ENCODE peak calls at places on chromosomes 7 and 10, in six cellular contexts. One of them, this sample, is unnamed.

GRCh38 chr10:129545257-129545656 is 78.2 kb downstream of the MGMT start:
- DNase-seq in neural progenitor cell: no peak
- DNase-seq in heart right ventricle: no peak
- DNase-seq in upper lobe of right lung: no peak
- DNase-seq in ovary: no peak
- DNase-seq in Panc1: no peak
- DNase-seq in this sample: no peak

GRCh38 chr10:958856-959255 is 27.4 kb upstream of the LARP4B start:
- DNase-seq in neural progenitor cell: no peak
- DNase-seq in heart right ventricle: no peak
- DNase-seq in upper lobe of right lung: no peak
- DNase-seq in ovary: no peak
- DNase-seq in Panc1: no peak
- DNase-seq in this sample: no peak

GRCh38 chr7:112167144-112167543 is 39.1 kb downstream of the DOCK4 start:
- DNase-seq in neural progenitor cell: no peak
- DNase-seq in heart right ventricle: no peak
- DNase-seq in upper lobe of right lung: no peak
- DNase-seq in ovary: no peak
- DNase-seq in Panc1: no peak
- DNase-seq in this sample: no peak

GRCh38 chr10:86267286-86268195 is 99.1 kb downstream of the GRID1 start:
- DNase-seq in neural progenitor cell: peak; percentile 37
- DNase-seq in heart right ventricle: no peak
- DNase-seq in upper lobe of right lung: peak; percentile 40
- DNase-seq in ovary: no peak
- DNase-seq in Panc1: no peak
- DNase-seq in this sample: no peak

GRCh38 chr10:112471878-112472487 is 25.0 kb downstream of the VTI1A start:
- DNase-seq in neural progenitor cell: peak; percentile 49
- DNase-seq in heart right ventricle: no peak
- DNase-seq in upper lobe of right lung: no peak
- DNase-seq in ovary: no peak
- DNase-seq in Panc1: peak; percentile 50
- DNase-seq in this sample: no peak

GRCh38 chr10:96610817-96611216 is 24.0 kb upstream of the TM9SF3 start:
- DNase-seq in neural progenitor cell: no peak
- DNase-seq in heart right ventricle: no peak
- DNase-seq in upper lobe of right lung: no peak
- DNase-seq in ovary: no peak
- DNase-seq in Panc1: no peak
- DNase-seq in this sample: no peak

GRCh38 chr10:29915116-29915785 is 144.1 kb downstream of the JCAD start:
- DNase-seq in neural progenitor cell: no peak
- DNase-seq in heart right ventricle: no peak
- DNase-seq in upper lobe of right lung: no peak
- DNase-seq in ovary: no peak
- DNase-seq in Panc1: no peak
- DNase-seq in this sample: no peak

GRCh38 chr7:148982596-148983219 is 45.6 kb downstream of the PDIA4 start:
- DNase-seq in neural progenitor cell: peak; percentile 69
- DNase-seq in heart right ventricle: no peak
- DNase-seq in upper lobe of right lung: no peak
- DNase-seq in ovary: no peak
- DNase-seq in Panc1: no peak
- DNase-seq in this sample: no peak

GRCh38 chr7:111835066-111835465 is 272.8 kb upstream of the IMMP2L start:
- DNase-seq in neural progenitor cell: no peak
- DNase-seq in heart right ventricle: no peak
- DNase-seq in upper lobe of right lung: no peak
- DNase-seq in ovary: no peak
- DNase-seq in Panc1: no peak
- DNase-seq in this sample: no peak

GRCh38 chr10:101453791-101454718 is 100.1 kb downstream of the BTRC start:
- DNase-seq in neural progenitor cell: no peak
- DNase-seq in heart right ventricle: no peak
- DNase-seq in upper lobe of right lung: no peak
- DNase-seq in ovary: no peak
- DNase-seq in Panc1: no peak
- DNase-seq in this sample: no peak

GRCh38 chr10:71581376-71581775 is 138.2 kb downstream of the C10orf105 start:
- DNase-seq in neural progenitor cell: no peak
- DNase-seq in heart right ventricle: no peak
- DNase-seq in upper lobe of right lung: no peak
- DNase-seq in ovary: no peak
- DNase-seq in Panc1: no peak
- DNase-seq in this sample: no peak

GRCh38 chr10:3573498-3573897 is 211.5 kb downstream of the KLF6 start:
- DNase-seq in neural progenitor cell: no peak
- DNase-seq in heart right ventricle: no peak
- DNase-seq in upper lobe of right lung: no peak
- DNase-seq in ovary: no peak
- DNase-seq in Panc1: no peak
- DNase-seq in this sample: no peak

GRCh38 chr7:88092676-88092999 is 127.2 kb downstream of the SRI start:
- DNase-seq in neural progenitor cell: no peak
- DNase-seq in heart right ventricle: no peak
- DNase-seq in upper lobe of right lung: no peak
- DNase-seq in ovary: no peak
- DNase-seq in Panc1: no peak
- DNase-seq in this sample: no peak

GRCh38 chr10:9759596-9759995 is 1258.1 kb upstream of the CELF2 start:
- DNase-seq in neural progenitor cell: no peak
- DNase-seq in heart right ventricle: no peak
- DNase-seq in upper lobe of right lung: no peak
- DNase-seq in ovary: no peak
- DNase-seq in Panc1: no peak
- DNase-seq in this sample: no peak

GRCh38 chr10:88108115-88108610 is 244.7 kb downstream of the PTEN start:
- DNase-seq in neural progenitor cell: no peak
- DNase-seq in heart right ventricle: peak; percentile 20
- DNase-seq in upper lobe of right lung: no peak
- DNase-seq in ovary: no peak
- DNase-seq in Panc1: no peak
- DNase-seq in this sample: no peak

DNA sequence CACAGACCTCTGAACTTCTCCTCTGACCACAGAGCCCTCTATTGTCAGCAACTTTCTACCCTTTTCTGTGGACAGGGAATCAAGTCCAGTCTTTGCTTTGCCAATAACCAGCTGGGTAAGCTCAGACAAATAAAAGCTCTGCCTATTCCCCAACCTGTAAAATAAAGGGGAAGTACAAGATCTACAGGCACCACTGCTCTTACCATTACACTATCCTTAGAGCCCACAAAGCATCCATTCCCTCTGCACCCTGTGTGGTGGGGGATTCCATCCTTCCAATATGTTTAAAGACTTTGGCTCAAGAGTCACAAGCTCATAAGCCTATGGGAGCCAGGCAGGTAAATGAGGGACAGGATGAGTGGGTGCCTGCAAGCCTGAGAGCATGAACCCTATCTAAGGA is 88.2 kb downstream of the PARD3 start:
- DNase-seq in neural progenitor cell: no peak
- DNase-seq in heart right ventricle: no peak
- DNase-seq in upper lobe of right lung: no peak
- DNase-seq in ovary: no peak
- DNase-seq in Panc1: no peak
- DNase-seq in this sample: no peak
- H3K27ac ChIP-seq in neural progenitor cell: no peak overlapping the region
- H3K27ac ChIP-seq in heart right ventricle: no peak overlapping the region
- H3K27ac ChIP-seq in upper lobe of right lung: no peak overlapping the region
- H3K27ac ChIP-seq in ovary: no peak overlapping the region
- H3K27ac ChIP-seq in Panc1: no peak overlapping the region
- H3K27ac ChIP-seq in this sample: peak overlapping the region; percentile 48

GRCh38 chr10:93224005-93224779 is 150.5 kb downstream of the CYP26A1 start:
- DNase-seq in neural progenitor cell: no peak
- DNase-seq in heart right ventricle: no peak
- DNase-seq in upper lobe of right lung: no peak
- DNase-seq in ovary: no peak
- DNase-seq in Panc1: no peak
- DNase-seq in this sample: no peak
- TF ChIP-seq CTCF in neural progenitor cell: peak; percentile 21
- TF ChIP-seq CTCF in heart right ventricle: no peak
- TF ChIP-seq CTCF in upper lobe of right lung: no peak
- TF ChIP-seq CTCF in ovary: no peak
- TF ChIP-seq CTCF in Panc1: peak; percentile 57
- TF ChIP-seq CTCF in this sample: no peak

DNA sequence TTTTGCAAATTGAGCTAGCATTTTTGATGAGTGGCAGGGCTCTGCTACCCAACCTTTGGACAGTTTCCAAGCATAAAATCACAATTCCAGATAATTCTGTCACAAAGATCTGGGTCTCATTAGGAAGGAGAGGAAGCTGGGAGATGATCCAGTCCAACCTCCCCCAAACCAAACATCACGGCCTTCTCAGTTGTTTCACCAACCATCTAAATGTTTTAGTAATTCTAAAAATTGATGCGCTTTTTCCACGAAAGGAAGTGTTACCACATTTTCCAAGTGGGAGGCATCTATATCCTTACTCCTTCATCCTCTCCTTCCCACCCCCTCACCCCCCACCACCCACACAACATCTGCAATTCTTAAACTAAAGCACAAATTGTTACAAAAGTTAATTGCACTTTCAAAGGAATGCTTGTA is 108.3 kb downstream of the EGFR start:
- DNase-seq in neural progenitor cell: no peak
- DNase-seq in heart right ventricle: no peak
- DNase-seq in upper lobe of right lung: no peak
- DNase-seq in ovary: no peak
- DNase-seq in Panc1: no peak
- DNase-seq in this sample: no peak
- H3K4me1 ChIP-seq in neural progenitor cell: peaks cover 17% of the 10 kb centered on the region
- H3K4me1 ChIP-seq in heart right ventricle: peaks cover 18% of the 10 kb centered on the region
- H3K4me1 ChIP-seq in upper lobe of right lung: peaks cover 53% of the 10 kb centered on the region
- H3K4me1 ChIP-seq in ovary: peaks cover 34% of the 10 kb centered on the region
- H3K4me1 ChIP-seq in Panc1: peaks cover 78% of the 10 kb centered on the region
- H3K4me1 ChIP-seq in this sample: peaks cover 80% of the 10 kb centered on the region

GRCh38 chr7:85521108-85521694 is 334.3 kb upstream of the SEMA3D start:
- DNase-seq in neural progenitor cell: no peak
- DNase-seq in heart right ventricle: no peak
- DNase-seq in upper lobe of right lung: no peak
- DNase-seq in ovary: no peak
- DNase-seq in Panc1: no peak
- DNase-seq in this sample: no peak
- H3K27ac ChIP-seq in neural progenitor cell: no peak overlapping the region
- H3K27ac ChIP-seq in heart right ventricle: no peak overlapping the region
- H3K27ac ChIP-seq in upper lobe of right lung: no peak overlapping the region
- H3K27ac ChIP-seq in ovary: no peak overlapping the region
- H3K27ac ChIP-seq in Panc1: no peak overlapping the region
- H3K27ac ChIP-seq in this sample: no peak overlapping the region

DNA sequence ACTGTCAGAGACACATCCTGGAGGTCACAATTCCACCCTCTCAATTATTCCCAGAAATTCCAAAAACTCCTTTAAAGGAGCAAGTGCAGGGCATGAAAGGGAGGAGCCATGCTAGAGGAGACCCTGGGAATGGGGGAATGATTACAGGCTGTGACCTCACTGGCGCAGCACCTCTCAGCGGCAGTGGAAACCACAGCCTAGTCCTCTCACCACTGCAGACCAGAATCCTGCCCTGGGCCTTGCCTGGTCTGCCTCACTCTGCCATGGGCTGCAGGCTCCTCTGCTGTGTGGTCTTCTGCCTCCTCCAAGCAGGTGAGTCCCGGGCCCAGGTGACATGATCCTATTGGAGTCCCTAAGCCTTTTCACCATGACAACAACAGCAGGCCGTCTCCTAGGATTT is 50.5 kb upstream of the PRSS58 start:
- DNase-seq in neural progenitor cell: no peak
- DNase-seq in heart right ventricle: no peak
- DNase-seq in upper lobe of right lung: no peak
- DNase-seq in ovary: no peak
- DNase-seq in Panc1: no peak
- DNase-seq in this sample: no peak
- TF ChIP-seq CTCF in neural progenitor cell: no peak
- TF ChIP-seq CTCF in heart right ventricle: no peak
- TF ChIP-seq CTCF in upper lobe of right lung: no peak
- TF ChIP-seq CTCF in ovary: no peak
- TF ChIP-seq CTCF in Panc1: no peak
- TF ChIP-seq CTCF in this sample: no peak

GRCh38 chr10:130615463-130615862 is 479.3 kb downstream of the GLRX3 start:
- DNase-seq in neural progenitor cell: no peak
- DNase-seq in heart right ventricle: no peak
- DNase-seq in upper lobe of right lung: no peak
- DNase-seq in ovary: no peak
- DNase-seq in Panc1: no peak
- DNase-seq in this sample: no peak

GRCh38 chr10:130618636-130619035 is 482.4 kb downstream of the GLRX3 start:
- DNase-seq in neural progenitor cell: no peak
- DNase-seq in heart right ventricle: no peak
- DNase-seq in upper lobe of right lung: no peak
- DNase-seq in ovary: no peak
- DNase-seq in Panc1: no peak
- DNase-seq in this sample: no peak

GRCh38 chr10:130623680-130624271 is 487.6 kb downstream of the GLRX3 start:
- DNase-seq in neural progenitor cell: peak; percentile 13
- DNase-seq in heart right ventricle: no peak
- DNase-seq in upper lobe of right lung: no peak
- DNase-seq in ovary: no peak
- DNase-seq in Panc1: no peak
- DNase-seq in this sample: no peak

DNA sequence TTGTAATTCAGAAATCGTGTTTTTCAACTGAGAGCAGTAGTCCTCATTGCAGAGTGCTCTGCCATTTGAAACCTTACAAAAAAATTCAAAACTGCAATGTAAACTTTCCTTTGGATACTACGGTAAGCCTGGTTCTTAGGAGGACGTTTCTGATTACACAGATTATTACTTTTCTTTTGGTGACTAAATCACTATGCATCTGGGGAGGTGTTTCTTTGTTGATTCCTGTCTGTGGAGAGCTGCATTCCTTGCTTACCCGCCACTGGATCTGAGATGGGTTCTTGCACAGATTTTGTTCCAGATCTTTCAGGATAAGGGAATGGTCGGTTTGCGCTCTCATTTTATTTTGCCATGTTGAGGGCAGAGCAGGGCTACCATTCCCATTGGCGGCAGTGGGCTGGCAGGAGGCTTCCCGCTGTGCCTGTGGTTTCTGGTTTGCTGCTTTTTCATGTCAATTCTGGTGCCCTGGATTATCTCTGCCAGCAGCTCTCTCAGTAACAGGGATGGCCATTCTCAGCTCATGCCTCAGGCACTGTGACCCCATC is 485.1 kb downstream of the GLRX3 start:
- DNase-seq in neural progenitor cell: no peak
- DNase-seq in heart right ventricle: no peak
- DNase-seq in upper lobe of right lung: no peak
- DNase-seq in ovary: no peak
- DNase-seq in Panc1: no peak
- DNase-seq in this sample: no peak
- H3K4me1 ChIP-seq in neural progenitor cell: no peaks in the 10 kb centered on the region
- H3K4me1 ChIP-seq in heart right ventricle: no peaks in the 10 kb centered on the region
- H3K4me1 ChIP-seq in upper lobe of right lung: no peaks in the 10 kb centered on the region
- H3K4me1 ChIP-seq in ovary: no peaks in the 10 kb centered on the region
- H3K4me1 ChIP-seq in Panc1: no peaks in the 10 kb centered on the region
- H3K4me1 ChIP-seq in this sample: no peaks in the 10 kb centered on the region